ENCODE peak calls at places on chromosomes 13 and 19, in seven cellular contexts. One of them, this sample, is unnamed.

GRCh38 chr19:2372076-2372612 is 12.1 kb downstream of the TMPRSS9 start:
- DNase-seq in HS-27A: no peak
- DNase-seq in SK-N-DZ: no peak
- DNase-seq in H9: no peak
- DNase-seq in right lobe of liver: no peak
- DNase-seq in T follicular helper cell: no peak
- DNase-seq in fibroblast of lung: no peak
- DNase-seq in this sample: no peak

GRCh38 chr19:8515317-8515716 is 1.4 kb upstream of the ZNF414 start:
- DNase-seq in HS-27A: no peak
- DNase-seq in SK-N-DZ: no peak
- DNase-seq in H9: no peak
- DNase-seq in right lobe of liver: no peak
- DNase-seq in T follicular helper cell: peak; percentile 24
- DNase-seq in fibroblast of lung: no peak
- DNase-seq in this sample: no peak

GRCh38 chr19:14478113-14478545 is 3.0 kb upstream of the PTGER1 start:
- DNase-seq in HS-27A: no peak
- DNase-seq in SK-N-DZ: no peak
- DNase-seq in H9: no peak
- DNase-seq in right lobe of liver: no peak
- DNase-seq in T follicular helper cell: no peak
- DNase-seq in fibroblast of lung: no peak
- DNase-seq in this sample: no peak

GRCh38 chr13:43694265-43694664 is 92.5 kb downstream of the ENOX1 start:
- DNase-seq in HS-27A: no peak
- DNase-seq in SK-N-DZ: no peak
- DNase-seq in H9: no peak
- DNase-seq in right lobe of liver: no peak
- DNase-seq in T follicular helper cell: no peak
- DNase-seq in fibroblast of lung: no peak
- DNase-seq in this sample: no peak

GRCh38 chr13:23453132-23453531 is 19.6 kb upstream of the SACS start:
- DNase-seq in HS-27A: no peak
- DNase-seq in SK-N-DZ: no peak
- DNase-seq in H9: no peak
- DNase-seq in right lobe of liver: no peak
- DNase-seq in T follicular helper cell: no peak
- DNase-seq in fibroblast of lung: no peak
- DNase-seq in this sample: no peak

GRCh38 chr13:73934215-73934623 is 200.0 kb downstream of the KLF12 start:
- DNase-seq in HS-27A: no peak
- DNase-seq in SK-N-DZ: no peak
- DNase-seq in H9: no peak
- DNase-seq in right lobe of liver: no peak
- DNase-seq in T follicular helper cell: no peak
- DNase-seq in fibroblast of lung: no peak
- DNase-seq in this sample: no peak

GRCh38 chr13:62678039-62678438 is 1262.4 kb upstream of the PCDH20 start:
- DNase-seq in HS-27A: no peak
- DNase-seq in SK-N-DZ: no peak
- DNase-seq in H9: no peak
- DNase-seq in right lobe of liver: no peak
- DNase-seq in T follicular helper cell: no peak
- DNase-seq in fibroblast of lung: peak; percentile 7
- DNase-seq in this sample: peak; percentile 10

GRCh38 chr13:22103046-22103445 is 432.2 kb downstream of the FGF9 start:
- DNase-seq in HS-27A: no peak
- DNase-seq in SK-N-DZ: no peak
- DNase-seq in H9: no peak
- DNase-seq in right lobe of liver: no peak
- DNase-seq in T follicular helper cell: no peak
- DNase-seq in fibroblast of lung: no peak
- DNase-seq in this sample: no peak

GRCh38 chr13:31105020-31105800 is 56.5 kb downstream of the HSPH1 start:
- DNase-seq in HS-27A: no peak
- DNase-seq in SK-N-DZ: no peak
- DNase-seq in H9: no peak
- DNase-seq in right lobe of liver: no peak
- DNase-seq in T follicular helper cell: no peak
- DNase-seq in fibroblast of lung: peak; percentile 5
- DNase-seq in this sample: no peak

GRCh38 chr19:35845215-35846037 is 6.9 kb downstream of the NPHS1 start:
- DNase-seq in HS-27A: no peak
- DNase-seq in SK-N-DZ: no peak
- DNase-seq in H9: peak; percentile 70
- DNase-seq in right lobe of liver: peak; percentile 57
- DNase-seq in T follicular helper cell: no peak
- DNase-seq in fibroblast of lung: no peak
- DNase-seq in this sample: no peak

GRCh38 chr13:46062190-46062589 is 9.6 kb upstream of the ZC3H13 start:
- DNase-seq in HS-27A: no peak
- DNase-seq in SK-N-DZ: no peak
- DNase-seq in H9: no peak
- DNase-seq in right lobe of liver: no peak
- DNase-seq in T follicular helper cell: no peak
- DNase-seq in fibroblast of lung: peak; percentile 18
- DNase-seq in this sample: no peak

GRCh38 chr19:2043269-2043641 is 7.8 kb downstream of the MKNK2 start:
- DNase-seq in HS-27A: no peak
- DNase-seq in SK-N-DZ: no peak
- DNase-seq in H9: no peak
- DNase-seq in right lobe of liver: no peak
- DNase-seq in T follicular helper cell: no peak
- DNase-seq in fibroblast of lung: no peak
- DNase-seq in this sample: no peak

GRCh38 chr19:40974633-40975037 is 16.4 kb upstream of the CYP2B6 start:
- DNase-seq in HS-27A: peak; percentile 52
- DNase-seq in SK-N-DZ: peak; percentile 45
- DNase-seq in H9: peak; percentile 83
- DNase-seq in right lobe of liver: no peak
- DNase-seq in T follicular helper cell: peak; percentile 74
- DNase-seq in fibroblast of lung: peak; percentile 78
- DNase-seq in this sample: peak; percentile 76

GRCh38 chr13:75415720-75416119 is 66.2 kb downstream of the TBC1D4 start:
- DNase-seq in HS-27A: peak; percentile 31
- DNase-seq in SK-N-DZ: no peak
- DNase-seq in H9: no peak
- DNase-seq in right lobe of liver: no peak
- DNase-seq in T follicular helper cell: no peak
- DNase-seq in fibroblast of lung: peak; percentile 96
- DNase-seq in this sample: peak; percentile 60

GRCh38 chr13:97385146-97385545 is 48.8 kb upstream of the RAP2A start:
- DNase-seq in HS-27A: no peak
- DNase-seq in SK-N-DZ: no peak
- DNase-seq in H9: no peak
- DNase-seq in right lobe of liver: no peak
- DNase-seq in T follicular helper cell: no peak
- DNase-seq in fibroblast of lung: no peak
- DNase-seq in this sample: no peak

GRCh38 chr19:47111081-47111589 is 2.4 kb downstream of the ZC3H4 start:
- DNase-seq in HS-27A: no peak
- DNase-seq in SK-N-DZ: no peak
- DNase-seq in H9: no peak
- DNase-seq in right lobe of liver: peak; percentile 66
- DNase-seq in T follicular helper cell: peak; percentile 30
- DNase-seq in fibroblast of lung: no peak
- DNase-seq in this sample: no peak

GRCh38 chr13:40578055-40578454 is 88.4 kb downstream of the FOXO1 start:
- DNase-seq in HS-27A: no peak
- DNase-seq in SK-N-DZ: no peak
- DNase-seq in H9: no peak
- DNase-seq in right lobe of liver: no peak
- DNase-seq in T follicular helper cell: no peak
- DNase-seq in fibroblast of lung: peak; percentile 28
- DNase-seq in this sample: no peak

GRCh38 chr13:79767126-79767525 is 286.2 kb downstream of the NDFIP2 start:
- DNase-seq in HS-27A: no peak
- DNase-seq in SK-N-DZ: no peak
- DNase-seq in H9: no peak
- DNase-seq in right lobe of liver: no peak
- DNase-seq in T follicular helper cell: no peak
- DNase-seq in fibroblast of lung: no peak
- DNase-seq in this sample: no peak

GRCh38 chr13:23378009-23378632 is 55.4 kb downstream of the SACS start:
- DNase-seq in HS-27A: peak; percentile 74
- DNase-seq in SK-N-DZ: no peak
- DNase-seq in H9: no peak
- DNase-seq in right lobe of liver: no peak
- DNase-seq in T follicular helper cell: peak; percentile 18
- DNase-seq in fibroblast of lung: peak; percentile 98
- DNase-seq in this sample: peak; percentile 79

GRCh38 chr13:51252954-51253531 is 30.8 kb downstream of the FAM124A start:
- DNase-seq in HS-27A: no peak
- DNase-seq in SK-N-DZ: no peak
- DNase-seq in H9: no peak
- DNase-seq in right lobe of liver: no peak
- DNase-seq in T follicular helper cell: no peak
- DNase-seq in fibroblast of lung: no peak
- DNase-seq in this sample: no peak

GRCh38 chr19:16496613-16496983 is 404 bp downstream of the C19orf44 start:
- DNase-seq in HS-27A: no peak
- DNase-seq in SK-N-DZ: no peak
- DNase-seq in H9: no peak
- DNase-seq in right lobe of liver: no peak
- DNase-seq in T follicular helper cell: no peak
- DNase-seq in fibroblast of lung: peak; percentile 40
- DNase-seq in this sample: no peak

GRCh38 chr19:17847538-17848366 is at the start of gene JAK3:
- DNase-seq in HS-27A: no peak
- DNase-seq in SK-N-DZ: peak; percentile 78
- DNase-seq in H9: peak; percentile 91
- DNase-seq in right lobe of liver: peak; percentile 75
- DNase-seq in T follicular helper cell: peak; percentile 73
- DNase-seq in fibroblast of lung: peak; percentile 62
- DNase-seq in this sample: no peak

GRCh38 chr19:45782162-45782623 is at the start of gene DMPK:
- DNase-seq in HS-27A: no peak
- DNase-seq in SK-N-DZ: no peak
- DNase-seq in H9: peak; percentile 30
- DNase-seq in right lobe of liver: no peak
- DNase-seq in T follicular helper cell: no peak
- DNase-seq in fibroblast of lung: no peak
- DNase-seq in this sample: no peak

GRCh38 chr19:23762884-23763711 is 4.4 kb upstream of the ZNF681 start:
- DNase-seq in HS-27A: no peak
- DNase-seq in SK-N-DZ: peak; percentile 75
- DNase-seq in H9: peak; percentile 94
- DNase-seq in right lobe of liver: peak; percentile 76
- DNase-seq in T follicular helper cell: peak; percentile 84
- DNase-seq in fibroblast of lung: peak; percentile 48
- DNase-seq in this sample: peak; percentile 78

GRCh38 chr19:42105358-42105757 is 26.9 kb downstream of the POU2F2 start:
- DNase-seq in HS-27A: no peak
- DNase-seq in SK-N-DZ: no peak
- DNase-seq in H9: no peak
- DNase-seq in right lobe of liver: no peak
- DNase-seq in T follicular helper cell: no peak
- DNase-seq in fibroblast of lung: no peak
- DNase-seq in this sample: no peak